ENCODE peak calls at places on chromosomes 6 and 20, in nine cellular contexts. Q is brain microvascular endothelial cell, O is astrocyte, L is stomach, C is PC-9, K is uterus, P is body of pancreas, D is suprapubic skin, T is IMR-90. E is an unnamed sample.

GRCh38 chr20:33650753-33651561 is 11.2 kb upstream of the C20orf144 start:
- DNase-seq in Q (no peak), O (no peak), L (peak), C (peak), K (no peak), P (no peak), D (peak), T (no peak), E (peak)

GRCh38 chr20:57598060-57598459 is 22.2 kb downstream of the ZBP1 start:
- DNase-seq in Q (no peak), O (no peak), L (no peak), C (no peak), K (no peak), P (no peak), D (no peak), T (no peak), E (no peak)

GRCh38 chr6:29924731-29925130 is 17.6 kb upstream of the HLA-A start:
- DNase-seq in Q (no peak), O (no peak), L (no peak), C (no peak), K (no peak), P (no peak), D (no peak), T (no peak), E (no peak)

GRCh38 chr6:11248974-11249761 is 16.7 kb upstream of the NEDD9 start:
- DNase-seq in Q (no peak), O (no peak), L (no peak), C (no peak), K (no peak), P (no peak), D (no peak), T (no peak), E (no peak)

GRCh38 chr20:25295386-25296093 is 47.7 kb downstream of the PYGB start:
- DNase-seq in Q (no peak), O (no peak), L (peak), C (no peak), K (no peak), P (peak), D (no peak), T (no peak), E (peak)

GRCh38 chr20:49278817-49279676 is 1.2 kb upstream of the ZNFX1 start:
- DNase-seq in Q (peak), O (no peak), L (no peak), C (peak), K (peak), P (peak), D (no peak), T (no peak), E (no peak)

GRCh38 chr20:436476-436875 is 25.9 kb downstream of the TBC1D20 start:
- DNase-seq in Q (no peak), O (no peak), L (no peak), C (no peak), K (no peak), P (no peak), D (no peak), T (no peak), E (no peak)

GRCh38 chr20:30168800-30169138 is 1088.7 kb upstream of the DEFB115 start:
- DNase-seq in Q (no peak), O (no peak), L (no peak), C (no peak), K (no peak), P (no peak), D (no peak), T (no peak), E (no peak)

GRCh38 chr6:109867970-109868358 is 110.1 kb upstream of the GPR6 start:
- DNase-seq in Q (no peak), O (peak), L (no peak), C (no peak), K (peak), P (peak), D (no peak), T (no peak), E (no peak)

GRCh38 chr20:50746138-50746940 is 15.0 kb downstream of the PARD6B start:
- DNase-seq in Q (no peak), O (peak), L (no peak), C (peak), K (no peak), P (peak), D (no peak), T (no peak), E (peak)

GRCh38 chr20:62578294-62578897 is 63.9 kb upstream of the SLCO4A1 start:
- DNase-seq in Q (no peak), O (no peak), L (no peak), C (no peak), K (no peak), P (no peak), D (no peak), T (no peak), E (no peak)

GRCh38 chr6:33197431-33198048 is 2.9 kb downstream of the RXRB start:
- DNase-seq in Q (peak), O (peak), L (peak), C (no peak), K (no peak), P (peak), D (no peak), T (peak), E (no peak)

GRCh38 chr20:59802018-59802417 is 131.4 kb downstream of the SYCP2 start:
- DNase-seq in Q (no peak), O (no peak), L (no peak), C (no peak), K (no peak), P (no peak), D (no peak), T (no peak), E (no peak)

GRCh38 chr6:140052757-140053729 is 678.6 kb upstream of the CITED2 start:
- DNase-seq in Q (peak), O (peak), L (no peak), C (no peak), K (no peak), P (peak), D (no peak), T (peak), E (no peak)

GRCh38 chr6:2579241-2579761 is 171.4 kb downstream of the MYLK4 start:
- DNase-seq in Q (peak), O (peak), L (no peak), C (no peak), K (no peak), P (no peak), D (no peak), T (peak), E (no peak)

GRCh38 chr20:34299925-34300806 is 3.0 kb downstream of the AHCY start:
- DNase-seq in Q (no peak), O (no peak), L (no peak), C (no peak), K (no peak), P (no peak), D (no peak), T (peak), E (no peak)

GRCh38 chr20:41392871-41393704 is 26.5 kb upstream of the EMILIN3 start:
- DNase-seq in Q (no peak), O (no peak), L (peak), C (peak), K (peak), P (peak), D (no peak), T (no peak), E (peak)

GRCh38 chr6:155219858-155220301 is 43.9 kb upstream of the CLDN20 start:
- DNase-seq in Q (no peak), O (no peak), L (no peak), C (no peak), K (no peak), P (no peak), D (peak), T (no peak), E (no peak)

GRCh38 chr6:151240036-151240685 is 394 bp downstream of the AKAP12 start:
- DNase-seq in Q (peak), O (peak), L (peak), C (peak), K (peak), P (peak), D (peak), T (peak), E (no peak)

GRCh38 chr20:58441723-58442122 is 52.7 kb downstream of the VAPB start:
- DNase-seq in Q (no peak), O (no peak), L (no peak), C (no peak), K (no peak), P (no peak), D (no peak), T (no peak), E (no peak)

GRCh38 chr6:38434051-38434450 is 205.7 kb downstream of the BTBD9 start:
- DNase-seq in Q (no peak), O (no peak), L (no peak), C (no peak), K (no peak), P (no peak), D (no peak), T (no peak), E (no peak)

GRCh38 chr20:48823960-48824497 is 3.8 kb downstream of the PREX1 start:
- DNase-seq in Q (peak), O (peak), L (no peak), C (peak), K (no peak), P (no peak), D (no peak), T (peak), E (no peak)

GRCh38 chr20:53738039-53738944 is 144.7 kb upstream of the ZNF217 start:
- DNase-seq in Q (peak), O (peak), L (peak), C (peak), K (peak), P (peak), D (peak), T (peak), E (peak)

DNA sequence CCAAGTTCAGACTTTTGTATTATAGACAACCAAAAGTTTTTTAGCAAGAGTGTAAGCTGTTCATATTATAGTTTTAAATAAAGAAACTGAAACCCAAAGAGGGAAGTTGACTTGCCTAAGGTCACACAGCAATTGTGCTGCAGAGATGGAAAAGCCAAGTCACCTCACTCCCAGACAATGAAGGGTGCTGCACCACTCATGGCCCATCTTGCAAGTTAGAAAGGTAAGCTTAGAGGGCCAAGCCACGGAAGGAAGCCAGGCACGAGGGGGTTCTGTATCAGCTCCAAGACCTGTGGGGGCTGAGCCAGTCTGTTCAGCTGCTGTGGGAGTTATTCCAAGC is 860 bp downstream of the DEFB124 start:
- DNase-seq in Q (no peak), O (no peak), L (no peak), C (no peak), K (no peak), P (no peak), D (no peak), T (no peak), E (no peak)
- H3K4me3 ChIP-seq in Q (no peak), O (no peak), L (no peak), C (no peak), K (no peak), P (no peak), D (no peak), T (no peak), E (no peak)

DNA sequence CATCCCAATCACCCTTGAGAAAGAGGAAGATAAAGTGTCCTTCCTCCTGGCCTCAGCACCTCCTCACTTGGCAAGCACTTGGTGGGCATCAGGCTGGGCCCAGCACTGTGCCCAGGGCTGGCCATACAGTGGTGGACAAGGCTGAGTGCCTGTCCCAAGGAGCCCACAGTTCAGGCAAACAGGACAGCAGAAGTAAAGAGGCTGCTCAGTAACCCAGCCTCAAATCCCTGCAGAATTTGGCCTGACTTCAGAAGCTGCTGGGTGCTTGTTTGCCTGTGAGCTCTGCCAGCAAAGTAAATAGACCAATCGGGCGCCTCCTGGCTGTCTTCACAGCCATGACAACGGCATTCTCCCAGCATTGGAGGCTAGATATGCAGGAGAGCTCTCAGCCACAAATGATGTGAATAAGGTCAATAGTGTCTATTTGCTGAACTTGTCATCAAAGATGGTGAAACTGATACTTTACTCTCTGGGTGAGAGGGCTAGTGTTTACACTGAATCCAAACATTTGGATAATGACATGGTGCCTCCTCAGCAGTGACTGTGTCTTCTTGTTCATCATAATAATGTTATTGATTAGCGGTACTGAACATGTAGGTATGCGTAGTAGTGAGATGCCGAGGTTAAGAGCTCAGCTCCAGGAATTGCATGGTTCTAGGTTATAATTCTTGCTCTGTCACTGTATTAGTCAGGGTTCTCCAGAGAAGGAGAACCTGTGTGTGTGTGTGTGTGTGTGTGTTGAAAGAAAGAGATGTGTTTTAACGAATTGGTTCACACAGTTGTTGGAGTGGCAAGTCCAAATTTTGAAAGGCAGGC is 36.9 kb upstream of the FANCE start:
- DNase-seq in Q (peak), O (peak), L (peak), C (peak), K (peak), P (peak), D (no peak), T (peak), E (peak)
- H3K27ac ChIP-seq in Q (no peak), O (no peak), L (no peak), C (peak), K (no peak), P (no peak), D (no peak), T (peak), E (no peak)

GRCh38 chr6:40804905-40805304 is 217.7 kb upstream of the LRFN2 start:
- DNase-seq in Q (no peak), O (no peak), L (no peak), C (no peak), K (no peak), P (no peak), D (no peak), T (no peak), E (no peak)
- TF ChIP-seq CTCF in Q (peak), O (peak), L (peak), C (no peak), K (no peak), P (peak), D (no peak), T (no peak), E (no peak)

GRCh38 chr6:159837511-159837910 is 37.4 kb downstream of the PNLDC1 start:
- DNase-seq in Q (no peak), O (no peak), L (no peak), C (no peak), K (no peak), P (no peak), D (peak), T (no peak), E (no peak)

GRCh38 chr6:159836294-159837140 is 36.4 kb downstream of the PNLDC1 start:
- DNase-seq in Q (no peak), O (peak), L (no peak), C (no peak), K (peak), P (peak), D (peak), T (peak), E (no peak)

GRCh38 chr6:159837141-159837490 is 37.0 kb downstream of the PNLDC1 start:
- DNase-seq in Q (no peak), O (no peak), L (no peak), C (no peak), K (no peak), P (no peak), D (no peak), T (no peak), E (no peak)

GRCh38 chr6:159842035-159842434 is 42.0 kb downstream of the PNLDC1 start:
- DNase-seq in Q (no peak), O (no peak), L (no peak), C (no peak), K (no peak), P (peak), D (no peak), T (no peak), E (no peak)

GRCh38 chr6:159838020-159838744 is 38.1 kb downstream of the PNLDC1 start:
- DNase-seq in Q (no peak), O (no peak), L (no peak), C (no peak), K (no peak), P (no peak), D (peak), T (no peak), E (no peak)
- H3K4me3 ChIP-seq in Q (no peak), O (no peak), L (no peak), C (no peak), K (no peak), P (no peak), D (no peak), T (no peak), E (no peak)

GRCh38 chr20:22791877-22792525 is 207.6 kb upstream of the FOXA2 start:
- DNase-seq in Q (no peak), O (no peak), L (no peak), C (peak), K (no peak), P (no peak), D (no peak), T (no peak), E (no peak)
- H3K27ac ChIP-seq in Q (no peak), O (no peak), L (no peak), C (peak), K (no peak), P (no peak), D (no peak), T (no peak), E (no peak)

DNA sequence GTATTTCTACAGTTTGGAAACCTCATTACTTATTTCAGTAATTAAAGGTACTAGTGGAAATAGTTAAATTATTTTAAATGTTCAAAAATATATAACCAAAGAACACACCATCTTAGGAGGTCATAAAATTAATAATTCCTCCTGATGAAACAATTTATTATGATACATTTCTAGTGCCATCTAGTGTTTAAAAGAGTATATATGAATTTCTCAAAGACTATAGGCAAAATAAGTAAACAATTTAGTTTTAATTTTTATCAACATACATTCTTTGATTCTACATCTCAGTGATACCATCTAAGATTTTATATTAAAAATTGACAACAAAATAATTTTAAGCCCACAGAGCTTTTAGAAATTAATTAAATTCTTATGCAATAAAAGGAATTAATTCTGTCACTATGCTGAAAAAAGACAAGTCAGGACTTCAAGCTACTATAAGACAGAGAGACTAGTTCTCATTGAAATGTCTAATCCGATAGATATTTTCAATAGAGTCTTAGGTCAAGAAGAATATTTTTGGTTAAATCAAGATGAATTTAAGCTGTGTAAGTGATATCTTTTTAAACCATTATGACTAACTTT is 107.8 kb upstream of the RNF217 start:
- DNase-seq in Q (no peak), O (no peak), L (no peak), C (no peak), K (no peak), P (no peak), D (no peak), T (no peak), E (no peak)
- TF ChIP-seq CTCF in Q (no peak), O (peak), L (no peak), C (peak), K (no peak), P (no peak), D (no peak), T (peak), E (peak)

GRCh38 chr6:165986647-165987482 is 180.8 kb downstream of the TBXT start:
- DNase-seq in Q (no peak), O (peak), L (no peak), C (no peak), K (no peak), P (no peak), D (no peak), T (peak), E (no peak)

GRCh38 chr6:165985281-165985925 is 182.2 kb downstream of the TBXT start:
- DNase-seq in Q (no peak), O (no peak), L (no peak), C (no peak), K (no peak), P (no peak), D (no peak), T (no peak), E (no peak)

GRCh38 chr6:165987483-165988305 is 180.0 kb downstream of the TBXT start:
- DNase-seq in Q (peak), O (peak), L (peak), C (no peak), K (peak), P (peak), D (peak), T (peak), E (no peak)

GRCh38 chr6:165984743-165985142 is 182.9 kb downstream of the TBXT start:
- DNase-seq in Q (no peak), O (no peak), L (no peak), C (no peak), K (no peak), P (no peak), D (no peak), T (no peak), E (no peak)

GRCh38 chr6:165985926-165986646 is 181.6 kb downstream of the TBXT start:
- DNase-seq in Q (no peak), O (no peak), L (no peak), C (no peak), K (no peak), P (no peak), D (no peak), T (no peak), E (no peak)
- H3K4me3 ChIP-seq in Q (peak), O (no peak), L (peak), C (no peak), K (peak), P (no peak), D (peak), T (peak), E (peak)

DNA sequence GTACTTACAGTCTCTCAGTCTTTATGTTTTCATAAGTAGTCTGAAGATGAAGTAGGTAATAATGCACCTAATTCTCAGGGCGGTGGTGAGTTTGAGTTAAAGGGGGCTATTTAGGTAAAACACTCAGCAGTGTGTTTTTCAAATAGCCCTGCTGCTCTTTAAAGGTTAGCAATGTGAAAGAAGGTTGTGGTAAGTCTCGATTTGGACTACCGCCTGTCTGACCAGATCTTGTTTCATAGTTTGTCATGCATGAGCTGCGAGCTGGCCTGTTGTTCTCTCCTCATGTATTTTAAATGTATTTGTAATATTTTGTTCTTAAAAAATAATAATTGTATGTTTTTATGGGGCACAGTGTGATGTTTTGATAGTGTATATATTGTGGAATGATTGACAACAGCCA is 340.2 kb downstream of the DHX35 start:
- DNase-seq in Q (no peak), O (no peak), L (no peak), C (no peak), K (no peak), P (no peak), D (no peak), T (no peak), E (no peak)
- H3K27ac ChIP-seq in Q (no peak), O (no peak), L (no peak), C (no peak), K (no peak), P (no peak), D (no peak), T (no peak), E (no peak)

E was measured in breast epithelium.